ENCODE peak calls at places on chromosomes 11 and 22, in six cellular contexts. P is HCT116, E is heart left ventricle, T is tibial nerve, W is uterus, D is A549. K is an unnamed sample.
A peak's percentile ranks its signal among the peaks of the same experiment; 100 is the strongest.

GRCh38 chr11:22792497-22792896 is 37.1 kb downstream of the SVIP start:
- DNase-seq in T (no peak), D (no peak), W (no peak), E (no peak), P (peak; percentile 83), K (peak; percentile 23)

GRCh38 chr11:107810875-107811274 is 47.7 kb downstream of the SLC35F2 start:
- DNase-seq in E (no peak), T (no peak), D (no peak), P (no peak), W (no peak), K (no peak)

GRCh38 chr11:2926611-2927492 is 2.4 kb downstream of the PHLDA2 start:
- DNase-seq in E (peak; percentile 26), D (no peak), W (no peak), P (no peak), T (no peak), K (no peak)

GRCh38 chr11:127683321-127683720 is 682.8 kb upstream of the KIRREL3 start:
- DNase-seq in E (no peak), D (no peak), P (no peak), W (no peak), T (no peak), K (no peak)

GRCh38 chr11:7098235-7098832 is 9.5 kb downstream of the RBMXL2 start:
- DNase-seq in E (no peak), W (no peak), D (peak; percentile 35), T (peak; percentile 8), P (peak; percentile 50), K (peak; percentile 40)

GRCh38 chr11:60428517-60428916 is 855 bp upstream of the MS4A5 start:
- DNase-seq in T (no peak), P (peak; percentile 26), E (no peak), W (no peak), D (no peak), K (no peak)

GRCh38 chr22:41352058-41352457 is 29.7 kb upstream of the TEF start:
- DNase-seq in T (no peak), P (peak; percentile 6), E (no peak), W (no peak), D (peak; percentile 38), K (peak; percentile 25)

GRCh38 chr22:20013382-20013871 is 3.2 kb downstream of the ARVCF start:
- DNase-seq in W (peak; percentile 48), P (no peak), T (peak; percentile 46), D (no peak), E (peak; percentile 72), K (no peak)

GRCh38 chr22:45972091-45972867 is 4.7 kb downstream of the WNT7B start:
- DNase-seq in D (no peak), T (no peak), W (no peak), E (no peak), P (no peak), K (no peak)

GRCh38 chr11:42249956-42250355 is 790.5 kb upstream of the LRRC4C start:
- DNase-seq in T (no peak), W (no peak), P (no peak), D (no peak), E (no peak), K (no peak)

GRCh38 chr22:44738347-44738715 is 14.0 kb upstream of the ARHGAP8 start:
- DNase-seq in T (no peak), D (no peak), E (no peak), W (no peak), P (no peak), K (no peak)

GRCh38 chr11:8342821-8343681 is 79.4 kb upstream of the LMO1 start:
- DNase-seq in E (no peak), D (no peak), P (no peak), W (no peak), T (no peak), K (peak; percentile 50)

GRCh38 chr11:75632450-75632849 is 36.4 kb downstream of the MAP6 start:
- DNase-seq in T (no peak), D (no peak), E (no peak), P (no peak), W (no peak), K (no peak)

GRCh38 chr11:127412722-127413121 is 412.2 kb upstream of the KIRREL3 start:
- DNase-seq in D (no peak), W (no peak), T (no peak), P (no peak), E (no peak), K (no peak)

GRCh38 chr11:66745356-66746235 is 16.6 kb upstream of the SPTBN2 start:
- DNase-seq in E (no peak), T (no peak), W (no peak), D (peak; percentile 58), P (no peak), K (no peak)
- TF ChIP-seq POLR2A in E (no peak), T (no peak), W (no peak), D (no peak), P (no peak), K (no peak)

DNA sequence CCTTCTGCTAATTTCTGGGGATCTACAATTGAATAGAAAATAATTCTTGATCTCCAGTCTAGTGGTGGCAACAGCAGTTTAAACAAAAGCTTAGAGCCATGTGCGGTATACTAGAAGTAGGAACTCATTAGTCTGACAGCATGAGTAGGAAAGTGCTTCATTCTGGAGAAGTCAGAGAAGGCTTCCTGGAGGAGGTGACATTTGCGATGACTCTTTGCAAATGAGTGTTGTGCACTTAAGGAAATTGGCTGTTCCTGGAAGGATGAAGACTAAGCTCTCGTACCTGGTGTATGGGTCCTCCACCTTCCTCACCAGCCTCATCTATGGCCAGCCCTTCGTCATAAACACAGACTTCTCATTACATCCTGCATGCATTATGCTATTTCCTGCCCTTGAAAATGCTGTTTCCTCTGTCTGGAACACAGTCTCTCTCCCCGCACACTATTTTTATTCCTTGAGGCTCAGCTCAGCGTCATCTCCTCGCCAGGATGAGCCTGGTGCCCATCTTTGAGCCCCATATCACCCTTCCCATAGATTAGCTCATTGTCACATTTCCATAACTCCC is 132.9 kb downstream of the PKNOX2 start:
- DNase-seq in T (no peak), D (no peak), E (no peak), P (no peak), W (no peak), K (no peak)
- TF ChIP-seq POLR2A in T (no peak), D (no peak), E (no peak), P (no peak), W (no peak), K (no peak)

GRCh38 chr11:73114110-73114834 is 27.8 kb downstream of the FCHSD2 start:
- DNase-seq in T (no peak), P (no peak), E (no peak), W (no peak), D (no peak), K (no peak)
- TF ChIP-seq POLR2A in T (no peak), P (no peak), E (no peak), W (no peak), D (no peak), K (no peak)

GRCh38 chr11:20020198-20020597 is 140.1 kb downstream of the DBX1 start:
- DNase-seq in T (no peak), E (no peak), D (no peak), W (no peak), P (no peak), K (no peak)
- TF ChIP-seq POLR2A in T (no peak), E (no peak), D (no peak), W (no peak), P (no peak), K (no peak)

GRCh38 chr22:30423296-30423958 is 2.1 kb upstream of the MTFP1 start:
- DNase-seq in W (peak; percentile 53), P (no peak), E (no peak), D (no peak), T (no peak), K (no peak)

GRCh38 chr22:30423959-30424380 is 1.6 kb upstream of the MTFP1 start:
- DNase-seq in T (peak; percentile 99), E (peak; percentile 99), W (peak; percentile 99), P (peak; percentile 99), D (peak; percentile 95), K (peak; percentile 72)

GRCh38 chr22:30422481-30423295 is 2.9 kb upstream of the MTFP1 start:
- DNase-seq in T (peak; percentile 65), E (peak; percentile 89), W (peak; percentile 68), D (peak; percentile 75), P (peak; percentile 89), K (no peak)

GRCh38 chr22:30421695-30422480 is 3.7 kb upstream of the MTFP1 start:
- DNase-seq in W (no peak), E (no peak), D (no peak), T (no peak), P (no peak), K (no peak)

DNA sequence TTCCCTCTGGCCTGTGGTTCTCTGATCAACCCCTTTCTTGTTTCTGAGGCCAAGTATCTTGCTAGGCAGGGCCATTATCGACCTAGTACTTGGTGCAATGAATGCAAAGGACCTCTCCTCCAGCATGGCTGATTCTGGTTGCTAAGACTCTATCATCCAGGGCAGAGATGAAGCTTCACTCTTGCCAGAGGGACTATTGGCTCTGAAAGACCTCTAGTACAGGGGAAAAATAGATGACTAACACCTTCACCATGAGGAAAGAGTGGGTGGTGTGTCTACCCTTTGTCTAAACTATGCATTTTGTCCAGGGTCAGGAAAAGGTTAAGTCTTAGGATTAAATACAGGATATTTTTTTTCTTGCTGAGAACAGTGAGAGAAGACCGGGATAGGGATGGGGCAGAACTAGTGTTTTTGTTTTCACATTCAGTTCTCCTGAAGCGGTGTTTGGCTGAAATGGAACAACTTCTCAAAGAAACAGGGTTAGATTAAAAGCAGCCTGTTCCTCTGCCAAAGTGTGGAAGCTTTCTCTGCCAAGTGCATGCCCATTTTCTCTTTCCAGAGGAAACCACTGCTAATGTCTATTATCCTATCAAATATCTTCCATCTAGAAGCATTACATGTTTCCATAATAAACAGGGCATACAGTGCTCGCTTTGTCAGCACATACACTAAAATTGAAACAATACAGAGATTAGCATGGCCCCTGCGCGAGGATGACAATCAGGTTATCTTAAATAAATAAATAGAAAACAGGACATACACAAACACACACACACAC is 5.0 kb upstream of the MTFP1 start:
- DNase-seq in T (no peak), P (no peak), D (no peak), E (no peak), W (no peak), K (no peak)
- TF ChIP-seq POLR2A in T (no peak), P (no peak), D (no peak), E (no peak), W (no peak), K (no peak)

DNA sequence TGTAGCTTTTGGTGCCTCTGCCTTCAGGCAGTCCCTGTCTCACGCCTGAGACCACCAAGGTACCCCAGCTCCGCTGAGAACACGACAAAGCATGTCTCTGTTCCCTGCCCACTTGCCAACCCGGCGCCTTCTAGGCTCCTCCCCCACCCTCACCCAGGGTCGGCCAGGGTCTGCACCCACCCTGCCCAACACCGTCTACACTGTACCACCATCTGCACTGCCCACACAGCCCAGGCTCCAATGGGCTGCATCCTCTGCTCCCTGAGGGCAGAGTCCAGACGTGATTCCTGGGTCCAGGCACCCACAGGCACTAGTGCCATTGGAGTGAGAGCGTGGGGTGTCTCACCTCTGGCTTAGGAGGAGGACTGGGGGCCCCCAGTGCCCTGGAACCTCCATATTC is 22.8 kb upstream of the ACR start:
- DNase-seq in T (no peak), D (no peak), P (no peak), W (no peak), E (no peak), K (no peak)
- TF ChIP-seq POLR2A in T (no peak), D (no peak), P (no peak), W (no peak), E (no peak), K (no peak)